ENCODE peak calls at places on chromosome 3, in ten cellular contexts. T is H9, X is Caco-2, Q is neural progenitor cell, C is MCF 10A, R is mammary epithelial cell, L is dorsolateral prefrontal cortex, G is GM13977, Y is lower lobe of right lung, S is brain microvascular endothelial cell. W is an unnamed sample.

GRCh38 chr3:179404307-179404706 is 47.0 kb downstream of the GNB4 start:
- DNase-seq in C (no peak), X (no peak), Q (no peak), L (no peak), R (no peak), G (no peak), T (no peak), S (no peak), Y (no peak), W (no peak)

GRCh38 chr3:171796625-171797264 is 13.5 kb downstream of the PLD1 start:
- DNase-seq in X (no peak), S (no peak), T (no peak), G (no peak), C (no peak), L (no peak), Q (no peak), Y (no peak), R (no peak), W (no peak)

GRCh38 chr3:139096670-139097069 is 52.0 kb upstream of the PRR23C start:
- DNase-seq in X (no peak), G (no peak), S (no peak), R (no peak), T (no peak), L (no peak), Q (no peak), C (no peak), Y (no peak), W (no peak)

GRCh38 chr3:71865727-71866126 is 80.8 kb upstream of the PROK2 start:
- DNase-seq in R (peak), L (no peak), X (no peak), S (no peak), Y (no peak), C (no peak), Q (no peak), T (no peak), G (no peak), W (no peak)

GRCh38 chr3:160226026-160226739 is 961 bp downstream of the C3orf80 start:
- DNase-seq in X (peak), G (peak), Y (no peak), S (no peak), Q (peak), L (no peak), T (peak), C (no peak), R (no peak), W (peak)

GRCh38 chr3:139260793-139261736 is 82.8 kb upstream of the MRPS22 start:
- DNase-seq in S (no peak), L (no peak), Y (no peak), X (no peak), G (no peak), Q (no peak), C (no peak), T (no peak), R (no peak), W (no peak)

GRCh38 chr3:157573281-157573680 is 70.1 kb upstream of the VEPH1 start:
- DNase-seq in S (no peak), Y (no peak), T (no peak), C (peak), X (no peak), R (no peak), L (no peak), Q (no peak), G (no peak), W (no peak)

GRCh38 chr3:112671930-112672715 is 31.2 kb upstream of the CCDC80 start:
- DNase-seq in Q (no peak), T (no peak), G (no peak), R (peak), S (peak), Y (no peak), C (peak), L (no peak), X (no peak), W (no peak)

GRCh38 chr3:112582242-112582874 is 20.5 kb downstream of the SLC35A5 start:
- DNase-seq in X (no peak), Y (no peak), Q (peak), G (no peak), T (peak), S (peak), R (peak), C (peak), L (no peak), W (no peak)

GRCh38 chr3:141065258-141065657 is 14.1 kb downstream of the SPSB4 start:
- DNase-seq in G (no peak), S (no peak), T (peak), Q (no peak), Y (no peak), C (no peak), R (no peak), L (no peak), X (peak), W (no peak)

GRCh38 chr3:46845860-46846623 is 17.2 kb downstream of the MYL3 start:
- DNase-seq in X (no peak), S (peak), G (peak), T (peak), R (peak), Q (peak), L (peak), Y (peak), C (peak), W (peak)

GRCh38 chr3:152635354-152635753 is 199.6 kb upstream of the P2RY1 start:
- DNase-seq in Q (no peak), R (no peak), G (no peak), S (no peak), Y (no peak), X (no peak), C (no peak), L (no peak), T (no peak), W (no peak)

GRCh38 chr3:133381346-133382109 is 18.3 kb upstream of the BFSP2 start:
- DNase-seq in C (no peak), Q (no peak), T (no peak), R (no peak), L (no peak), S (no peak), X (no peak), G (no peak), Y (no peak), W (no peak)

GRCh38 chr3:71476950-71477349 is 106.6 kb downstream of the FOXP1 start:
- DNase-seq in T (no peak), C (no peak), L (no peak), S (no peak), Y (no peak), X (no peak), G (no peak), R (no peak), Q (no peak), W (no peak)

GRCh38 chr3:72520690-72521308 is 327.4 kb downstream of the SHQ1 start:
- DNase-seq in C (peak), Q (no peak), T (no peak), L (no peak), Y (no peak), G (peak), S (peak), R (peak), X (no peak), W (peak)

GRCh38 chr3:43369404-43370345 is 83.3 kb downstream of the SNRK start:
- DNase-seq in L (no peak), S (no peak), Q (no peak), G (no peak), Y (no peak), R (no peak), T (no peak), X (no peak), C (no peak), W (no peak)

DNA sequence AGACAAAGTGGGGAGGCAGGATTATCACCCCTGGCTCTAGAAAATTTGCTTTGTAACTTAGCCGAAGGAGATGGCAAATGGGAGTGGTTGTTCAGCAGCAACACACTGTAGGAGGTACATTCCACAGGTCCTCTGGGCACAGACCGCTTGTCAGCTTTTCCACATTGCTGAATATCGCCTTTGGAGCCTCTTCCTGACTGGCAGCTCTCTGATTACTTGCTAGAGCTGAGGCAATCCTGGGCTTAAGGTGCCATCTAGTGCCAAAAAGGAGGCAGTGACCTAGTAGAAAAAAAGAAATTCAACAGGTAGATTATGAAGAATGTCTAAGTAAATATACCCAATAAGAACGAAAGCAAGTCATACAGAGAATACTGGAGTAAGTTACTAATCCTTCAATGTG is 13.1 kb upstream of the SCN5A start:
- DNase-seq in R (peak), T (peak), Y (no peak), S (peak), L (no peak), X (no peak), C (peak), G (no peak), Q (peak), W (no peak)
- TF ChIP-seq CTCF in R (peak), T (peak), Y (no peak), S (peak), L (no peak), X (peak), C (peak), G (peak), Q (peak), W (no peak)

GRCh38 chr3:196736670-196737374 is 2.8 kb upstream of the PAK2 start:
- DNase-seq in T (no peak), S (no peak), G (no peak), C (no peak), R (no peak), Q (no peak), X (no peak), L (no peak), Y (no peak), W (no peak)
- TF ChIP-seq CTCF in T (no peak), S (no peak), G (no peak), C (no peak), R (no peak), Q (no peak), X (no peak), L (no peak), Y (no peak), W (no peak)

DNA sequence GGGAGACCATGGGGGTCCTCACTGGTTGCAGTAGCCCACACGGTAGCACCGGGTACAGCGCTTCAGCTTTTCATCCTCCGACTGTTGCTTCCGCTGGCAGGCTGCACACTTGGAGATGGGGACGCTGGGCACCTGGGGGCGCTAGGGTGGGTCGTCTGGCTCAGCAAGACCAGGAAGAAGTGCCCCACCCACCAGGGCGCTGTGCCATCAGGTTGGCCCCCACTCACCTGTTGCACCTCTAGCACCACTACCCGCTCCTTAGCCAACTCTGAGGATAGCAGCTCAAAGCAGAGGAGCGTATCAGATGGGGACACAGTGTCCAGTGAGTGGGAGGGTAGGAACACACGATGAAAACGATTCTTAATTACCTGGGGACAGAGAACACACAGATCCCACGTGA is 7.7 kb upstream of the QARS1 start:
- DNase-seq in R (no peak), S (no peak), T (no peak), Q (no peak), L (no peak), X (no peak), Y (no peak), C (no peak), G (no peak), W (no peak)
- TF ChIP-seq CTCF in R (no peak), S (no peak), T (no peak), Q (no peak), L (no peak), X (no peak), Y (no peak), C (no peak), G (no peak), W (no peak)

DNA sequence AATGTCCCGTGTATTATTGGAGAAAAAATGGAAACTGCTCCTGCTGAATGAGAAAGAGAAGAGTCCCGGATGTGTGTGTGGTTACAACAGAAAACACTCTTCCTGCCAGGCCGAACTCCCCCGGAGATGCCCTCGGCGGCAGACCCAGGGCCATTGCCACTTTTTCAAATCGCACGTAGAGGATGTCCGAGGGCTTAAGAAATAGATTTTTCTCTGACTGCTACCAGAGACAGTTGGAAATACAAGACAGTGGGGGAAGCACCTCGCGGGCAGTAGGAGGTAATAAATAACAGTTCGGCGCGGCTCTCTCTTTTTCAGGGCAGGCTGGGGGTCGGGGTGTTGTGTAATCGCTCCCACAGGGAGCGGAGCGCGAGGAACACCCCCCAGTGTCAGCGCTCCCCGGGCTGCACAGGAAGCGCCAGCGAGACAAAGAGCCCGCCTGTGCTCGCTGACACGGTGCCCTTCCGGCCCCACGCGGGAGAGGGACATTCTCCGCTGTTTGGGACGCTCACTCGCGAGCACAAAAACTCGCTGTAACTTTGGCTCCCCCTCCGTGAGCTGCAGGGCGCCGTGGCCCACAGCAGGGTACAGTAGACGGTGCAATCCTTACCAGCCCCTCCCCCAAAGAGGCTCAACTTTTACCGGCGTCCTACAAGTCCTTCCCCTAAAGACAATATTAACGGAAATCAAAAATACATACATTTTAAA is 1.1 kb downstream of the VGLL4 start:
- DNase-seq in G (peak), C (peak), R (peak), X (no peak), S (peak), Q (peak), Y (peak), L (peak), T (no peak), W (peak)
- TF ChIP-seq CTCF in G (peak), C (no peak), R (peak), X (no peak), S (no peak), Q (no peak), Y (no peak), L (no peak), T (no peak), W (no peak)

W was measured in GM20000.